ENCODE peak calls at places on chromosomes 6 and 20, in ten cellular contexts. One of them, this sample, is unnamed.

GRCh38 chr20:48629069-48629959 is 198.5 kb downstream of the PREX1 start:
- DNase-seq in HEK293T: no peak
- DNase-seq in mesothelial cell of epicardium: no peak
- DNase-seq in activated CD4-positive, alpha-beta memory T cell treated with anti-CD3 and anti-CD28 coated beads, Interleukin-2, amount 10 ng/mL, durations not matched to agents 7 days and 5 days: no peak
- DNase-seq in NCI-H1436: no peak
- DNase-seq in GM04504: no peak
- DNase-seq in memory B cell: no peak
- DNase-seq in stimulated activated CD8-positive, alpha-beta memory T cell treated with anti-CD3 and anti-CD28 coated beads, Interleukin-2, amount 100 ng/mL, for 1 hour: no peak
- DNase-seq in effector CD4-positive, alpha-beta T cell: no peak
- DNase-seq in fibroblast of lung: no peak
- DNase-seq in this sample: no peak

GRCh38 chr6:9801255-9801757 is 613.6 kb downstream of the TFAP2A start:
- DNase-seq in effector CD4-positive, alpha-beta T cell: no peak
- DNase-seq in NCI-H1436: no peak
- DNase-seq in activated CD4-positive, alpha-beta memory T cell treated with anti-CD3 and anti-CD28 coated beads, Interleukin-2, amount 10 ng/mL, durations not matched to agents 7 days and 5 days: no peak
- DNase-seq in HEK293T: no peak
- DNase-seq in mesothelial cell of epicardium: no peak
- DNase-seq in GM04504: no peak
- DNase-seq in stimulated activated CD8-positive, alpha-beta memory T cell treated with anti-CD3 and anti-CD28 coated beads, Interleukin-2, amount 100 ng/mL, for 1 hour: no peak
- DNase-seq in fibroblast of lung: no peak
- DNase-seq in memory B cell: no peak
- DNase-seq in this sample: no peak

GRCh38 chr6:167649486-167649885 is 177.2 kb upstream of the AFDN start:
- DNase-seq in HEK293T: no peak
- DNase-seq in activated CD4-positive, alpha-beta memory T cell treated with anti-CD3 and anti-CD28 coated beads, Interleukin-2, amount 10 ng/mL, durations not matched to agents 7 days and 5 days: no peak
- DNase-seq in effector CD4-positive, alpha-beta T cell: no peak
- DNase-seq in mesothelial cell of epicardium: no peak
- DNase-seq in GM04504: no peak
- DNase-seq in stimulated activated CD8-positive, alpha-beta memory T cell treated with anti-CD3 and anti-CD28 coated beads, Interleukin-2, amount 100 ng/mL, for 1 hour: no peak
- DNase-seq in memory B cell: no peak
- DNase-seq in fibroblast of lung: no peak
- DNase-seq in NCI-H1436: no peak
- DNase-seq in this sample: no peak

GRCh38 chr20:18985551-18985950 is 172.0 kb downstream of the SCP2D1 start:
- DNase-seq in HEK293T: no peak
- DNase-seq in NCI-H1436: no peak
- DNase-seq in stimulated activated CD8-positive, alpha-beta memory T cell treated with anti-CD3 and anti-CD28 coated beads, Interleukin-2, amount 100 ng/mL, for 1 hour: no peak
- DNase-seq in mesothelial cell of epicardium: no peak
- DNase-seq in memory B cell: no peak
- DNase-seq in GM04504: no peak
- DNase-seq in activated CD4-positive, alpha-beta memory T cell treated with anti-CD3 and anti-CD28 coated beads, Interleukin-2, amount 10 ng/mL, durations not matched to agents 7 days and 5 days: no peak
- DNase-seq in fibroblast of lung: no peak
- DNase-seq in effector CD4-positive, alpha-beta T cell: no peak
- DNase-seq in this sample: no peak

GRCh38 chr6:145352382-145353080 is 382.8 kb downstream of the EPM2A start:
- DNase-seq in HEK293T: no peak
- DNase-seq in GM04504: no peak
- DNase-seq in effector CD4-positive, alpha-beta T cell: no peak
- DNase-seq in stimulated activated CD8-positive, alpha-beta memory T cell treated with anti-CD3 and anti-CD28 coated beads, Interleukin-2, amount 100 ng/mL, for 1 hour: no peak
- DNase-seq in fibroblast of lung: no peak
- DNase-seq in NCI-H1436: no peak
- DNase-seq in memory B cell: no peak
- DNase-seq in mesothelial cell of epicardium: no peak
- DNase-seq in activated CD4-positive, alpha-beta memory T cell treated with anti-CD3 and anti-CD28 coated beads, Interleukin-2, amount 10 ng/mL, durations not matched to agents 7 days and 5 days: no peak
- DNase-seq in this sample: no peak

GRCh38 chr6:135195522-135195921 is 14.4 kb downstream of the MYB start:
- DNase-seq in memory B cell: no peak
- DNase-seq in HEK293T: no peak
- DNase-seq in activated CD4-positive, alpha-beta memory T cell treated with anti-CD3 and anti-CD28 coated beads, Interleukin-2, amount 10 ng/mL, durations not matched to agents 7 days and 5 days: no peak
- DNase-seq in GM04504: no peak
- DNase-seq in fibroblast of lung: no peak
- DNase-seq in effector CD4-positive, alpha-beta T cell: no peak
- DNase-seq in NCI-H1436: no peak
- DNase-seq in mesothelial cell of epicardium: no peak
- DNase-seq in stimulated activated CD8-positive, alpha-beta memory T cell treated with anti-CD3 and anti-CD28 coated beads, Interleukin-2, amount 100 ng/mL, for 1 hour: no peak
- DNase-seq in this sample: no peak

GRCh38 chr6:170367241-170367640 is 60.7 kb downstream of the FAM120B start:
- DNase-seq in effector CD4-positive, alpha-beta T cell: no peak
- DNase-seq in activated CD4-positive, alpha-beta memory T cell treated with anti-CD3 and anti-CD28 coated beads, Interleukin-2, amount 10 ng/mL, durations not matched to agents 7 days and 5 days: no peak
- DNase-seq in memory B cell: no peak
- DNase-seq in NCI-H1436: no peak
- DNase-seq in HEK293T: no peak
- DNase-seq in mesothelial cell of epicardium: no peak
- DNase-seq in stimulated activated CD8-positive, alpha-beta memory T cell treated with anti-CD3 and anti-CD28 coated beads, Interleukin-2, amount 100 ng/mL, for 1 hour: no peak
- DNase-seq in GM04504: no peak
- DNase-seq in fibroblast of lung: peak
- DNase-seq in this sample: no peak

GRCh38 chr6:121965739-121966138 is 433.7 kb upstream of the HSF2 start:
- DNase-seq in NCI-H1436: no peak
- DNase-seq in GM04504: peak
- DNase-seq in activated CD4-positive, alpha-beta memory T cell treated with anti-CD3 and anti-CD28 coated beads, Interleukin-2, amount 10 ng/mL, durations not matched to agents 7 days and 5 days: no peak
- DNase-seq in fibroblast of lung: no peak
- DNase-seq in mesothelial cell of epicardium: no peak
- DNase-seq in HEK293T: no peak
- DNase-seq in effector CD4-positive, alpha-beta T cell: no peak
- DNase-seq in stimulated activated CD8-positive, alpha-beta memory T cell treated with anti-CD3 and anti-CD28 coated beads, Interleukin-2, amount 100 ng/mL, for 1 hour: no peak
- DNase-seq in memory B cell: no peak
- DNase-seq in this sample: no peak

GRCh38 chr6:41689171-41690008 is 46.0 kb downstream of the TFEB start:
- DNase-seq in memory B cell: no peak
- DNase-seq in HEK293T: no peak
- DNase-seq in effector CD4-positive, alpha-beta T cell: no peak
- DNase-seq in fibroblast of lung: peak
- DNase-seq in mesothelial cell of epicardium: no peak
- DNase-seq in stimulated activated CD8-positive, alpha-beta memory T cell treated with anti-CD3 and anti-CD28 coated beads, Interleukin-2, amount 100 ng/mL, for 1 hour: no peak
- DNase-seq in GM04504: no peak
- DNase-seq in activated CD4-positive, alpha-beta memory T cell treated with anti-CD3 and anti-CD28 coated beads, Interleukin-2, amount 10 ng/mL, durations not matched to agents 7 days and 5 days: no peak
- DNase-seq in NCI-H1436: no peak
- DNase-seq in this sample: no peak

GRCh38 chr6:41713161-41713649 is 22.2 kb downstream of the TFEB start:
- DNase-seq in HEK293T: no peak
- DNase-seq in GM04504: no peak
- DNase-seq in mesothelial cell of epicardium: no peak
- DNase-seq in stimulated activated CD8-positive, alpha-beta memory T cell treated with anti-CD3 and anti-CD28 coated beads, Interleukin-2, amount 100 ng/mL, for 1 hour: no peak
- DNase-seq in effector CD4-positive, alpha-beta T cell: no peak
- DNase-seq in memory B cell: no peak
- DNase-seq in activated CD4-positive, alpha-beta memory T cell treated with anti-CD3 and anti-CD28 coated beads, Interleukin-2, amount 10 ng/mL, durations not matched to agents 7 days and 5 days: no peak
- DNase-seq in fibroblast of lung: peak
- DNase-seq in NCI-H1436: no peak
- DNase-seq in this sample: peak

This sample was measured in amygdala.